ENCODE peak calls at places on chromosomes 4 and X, in seven cellular contexts. R, W, L, O, H, C and M are unnamed samples.

GRCh38 chr4:15303052-15303641 is 124.7 kb upstream of the C1QTNF7 start:
- DNase-seq in L (no peak), W (no peak), C (peak), R (peak), H (no peak), O (no peak), M (peak)

GRCh38 chr4:95847908-95848468 is 8.1 kb downstream of the PDHA2 start:
- DNase-seq in C (no peak), H (no peak), W (no peak), O (no peak), L (no peak), R (no peak), M (no peak)

GRCh38 chr4:114811564-114812360 is 213.2 kb downstream of the UGT8 start:
- DNase-seq in C (no peak), L (no peak), R (no peak), H (no peak), W (no peak), O (no peak), M (no peak)

GRCh38 chrX:72526534-72527508 is 45.8 kb downstream of the HDAC8 start:
- DNase-seq in C (peak), R (no peak), W (no peak), O (no peak), L (no peak), H (no peak), M (peak)

GRCh38 chrX:15877380-15877779 is 22.8 kb upstream of the AP1S2 start:
- DNase-seq in O (no peak), R (no peak), H (no peak), C (peak), W (no peak), L (no peak), M (peak)

GRCh38 chr4:112817933-112818921 is 181.3 kb downstream of the LARP7 start:
- DNase-seq in W (peak), L (no peak), H (peak), C (peak), O (peak), R (peak), M (peak)

GRCh38 chrX:334971-335757 is 16.6 kb upstream of the GTPBP6 start:
- DNase-seq in W (no peak), C (no peak), O (no peak), H (peak), L (no peak), R (no peak), M (no peak)

GRCh38 chr4:140163029-140163810 is 9.2 kb upstream of the MAML3 start:
- DNase-seq in H (no peak), L (no peak), R (no peak), W (no peak), C (peak), O (no peak), M (peak)

GRCh38 chr4:32884198-32884597 is 2164.0 kb downstream of the PCDH7 start:
- DNase-seq in W (no peak), R (no peak), H (no peak), O (no peak), L (no peak), C (no peak), M (peak)

GRCh38 chr4:105637409-105638258 is 70.9 kb downstream of the INTS12 start:
- DNase-seq in L (no peak), O (no peak), C (peak), H (peak), W (peak), R (no peak), M (peak)

DNA sequence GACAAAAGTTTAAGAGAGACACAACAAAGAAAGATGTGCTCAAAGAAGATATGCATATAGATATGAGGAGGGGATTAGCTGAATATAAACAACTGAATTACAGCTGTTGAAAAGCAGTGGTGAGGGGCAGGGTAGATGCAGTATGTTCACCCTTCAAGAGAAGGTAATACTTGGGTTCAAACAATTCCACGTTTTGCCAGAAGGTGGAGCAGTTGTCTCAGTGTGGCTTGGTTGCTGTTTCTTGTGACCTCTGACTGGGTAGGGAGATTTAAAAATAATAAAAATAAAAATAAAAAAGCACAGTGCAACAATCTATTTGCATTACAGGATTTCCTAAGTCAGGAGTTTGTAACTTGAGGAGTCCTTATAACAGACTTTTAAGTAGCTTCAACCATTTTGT is 23.3 kb downstream of the PHOX2B start:
- DNase-seq in R (no peak), H (no peak), C (no peak), L (no peak), W (no peak), O (no peak), M (no peak)
- TF ChIP-seq CTCF in R (peak), H (peak), C (no peak), L (peak), W (no peak), O (no peak), M (peak)

GRCh38 chr4:54945838-54946237 is 179.6 kb downstream of the KDR start:
- DNase-seq in O (no peak), L (no peak), H (no peak), R (no peak), C (no peak), W (peak), M (no peak)
- TF ChIP-seq CTCF in O (no peak), L (no peak), H (no peak), R (no peak), C (no peak), W (peak), M (no peak)

GRCh38 chr4:5965225-5965624 is 53.0 kb downstream of the C4orf50 start:
- DNase-seq in L (no peak), W (no peak), C (no peak), O (no peak), H (no peak), R (no peak), M (no peak)

GRCh38 chr4:5962416-5962815 is 55.8 kb downstream of the C4orf50 start:
- DNase-seq in O (no peak), H (peak), L (no peak), R (no peak), C (no peak), W (no peak), M (no peak)

GRCh38 chr4:5960197-5960880 is 57.9 kb downstream of the C4orf50 start:
- DNase-seq in W (no peak), C (no peak), L (no peak), H (no peak), R (no peak), O (no peak), M (no peak)

GRCh38 chr4:5964030-5964429 is 54.2 kb downstream of the C4orf50 start:
- DNase-seq in R (no peak), C (no peak), O (no peak), H (no peak), L (no peak), W (no peak), M (no peak)

DNA sequence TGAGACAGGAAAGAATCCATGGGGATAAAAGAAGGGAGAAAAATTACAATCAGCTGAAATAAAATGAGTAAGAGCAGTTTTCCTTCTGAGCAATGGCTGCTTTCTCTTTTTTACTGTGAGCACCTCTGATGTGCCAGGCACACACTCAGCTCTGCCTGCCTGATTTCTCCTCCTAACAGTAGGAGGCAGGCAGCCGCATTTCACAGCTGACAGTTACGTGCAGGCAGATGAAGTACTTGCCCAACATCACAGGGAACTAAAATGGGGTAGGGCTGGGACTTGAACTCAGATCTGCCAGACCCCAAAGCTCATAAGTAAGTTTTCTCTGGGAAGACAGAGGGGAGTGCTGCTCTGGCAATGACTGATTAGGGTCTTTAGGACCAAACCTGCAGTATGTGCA is 54.6 kb downstream of the C4orf50 start:
- DNase-seq in H (no peak), O (no peak), R (no peak), L (no peak), W (peak), C (no peak), M (no peak)
- TF ChIP-seq CTCF in H (no peak), O (no peak), R (no peak), L (no peak), W (no peak), C (no peak), M (no peak)

GRCh38 chrX:136339702-136340101 is 38.9 kb downstream of the ADGRG4 start:
- DNase-seq in W (no peak), O (no peak), L (no peak), C (no peak), H (no peak), R (no peak), M (no peak)

GRCh38 chrX:136336623-136337022 is 35.9 kb downstream of the ADGRG4 start:
- DNase-seq in O (no peak), W (no peak), L (no peak), H (no peak), C (no peak), R (no peak), M (peak)
- TF ChIP-seq CTCF in O (no peak), W (peak), L (peak), H (peak), C (peak), R (no peak), M (peak)

DNA sequence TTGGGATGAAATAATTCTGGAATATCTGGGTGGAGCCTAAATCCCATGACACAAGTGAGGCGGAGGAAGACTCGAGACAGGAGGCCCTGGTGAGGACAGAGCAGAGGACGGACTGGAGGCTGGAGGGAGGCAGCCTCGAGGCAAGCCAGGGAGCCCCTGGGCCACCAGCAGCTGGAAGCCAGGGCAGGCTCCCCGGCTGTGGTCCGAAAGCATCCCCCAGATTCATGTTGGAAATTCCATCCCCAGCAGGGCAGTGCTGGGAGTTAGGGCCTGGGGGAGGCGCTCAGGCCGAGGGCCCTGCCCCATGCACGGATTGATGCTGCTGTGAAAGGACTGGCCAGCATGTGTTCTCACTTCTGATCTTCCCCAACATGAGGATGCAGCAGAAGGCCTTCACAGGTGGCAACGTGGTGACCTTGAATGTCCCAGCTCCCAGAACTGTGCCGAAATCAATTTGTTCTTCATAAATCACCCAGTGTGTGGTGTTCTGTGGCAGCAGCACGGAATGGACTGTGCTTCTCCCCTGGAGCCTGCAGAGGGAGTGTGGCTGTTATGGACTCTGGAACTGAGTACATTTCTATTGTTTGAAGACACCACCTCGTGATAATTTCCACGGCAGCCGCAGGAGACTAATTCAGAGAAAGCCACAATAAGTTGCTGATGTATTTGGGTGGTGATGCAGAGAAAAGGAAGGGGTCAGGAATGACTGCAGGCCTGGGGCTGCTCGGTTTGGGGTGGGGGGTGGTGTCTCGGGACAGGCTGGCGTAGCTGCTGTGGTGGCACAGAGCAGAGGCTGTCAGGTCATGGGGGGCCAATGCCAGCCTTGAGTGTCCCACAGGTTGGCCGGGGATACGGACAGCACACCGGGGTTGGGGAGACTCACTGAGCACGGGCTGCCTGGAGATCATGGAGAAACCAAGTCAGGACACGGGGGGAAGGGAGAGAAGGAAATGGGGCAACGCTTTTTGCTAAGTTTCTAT is 56.9 kb downstream of the PCGF3 start:
- DNase-seq in R (no peak), W (no peak), O (no peak), L (no peak), H (peak), C (no peak), M (peak)
- TF ChIP-seq CTCF in R (no peak), W (peak), O (no peak), L (peak), H (peak), C (peak), M (peak)

DNA sequence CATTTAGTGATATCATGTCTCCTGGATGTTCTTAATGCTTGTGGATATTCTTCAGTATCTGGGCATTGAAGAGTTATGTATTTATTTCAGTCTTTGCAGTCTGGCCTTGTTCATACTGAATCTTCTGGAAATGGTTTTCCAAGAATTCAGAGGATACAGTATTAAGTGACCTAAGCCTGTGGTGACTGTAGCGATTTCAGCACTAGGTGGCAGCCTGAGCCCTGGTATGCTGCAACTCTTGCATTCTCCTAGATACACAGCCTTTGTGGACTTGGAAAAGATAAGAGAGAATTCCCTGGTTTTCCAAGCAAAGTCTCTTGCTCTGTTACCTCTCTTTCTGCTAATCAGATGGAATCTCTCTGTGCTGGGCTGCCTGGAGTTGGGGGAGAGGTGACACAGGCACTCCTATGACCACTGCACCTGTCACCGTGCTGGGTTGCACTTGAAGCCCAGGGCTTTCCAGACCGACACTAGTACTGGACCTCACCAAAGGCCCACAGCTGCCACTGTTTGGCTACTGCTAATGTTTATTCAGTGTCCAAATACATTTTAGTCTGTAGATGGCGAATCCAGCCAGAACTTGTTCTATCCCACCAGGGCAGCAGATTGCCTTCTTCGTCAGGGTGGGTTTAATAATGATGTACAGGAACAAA is 19.3 kb upstream of the SPIN2A start:
- DNase-seq in R (no peak), H (peak), W (peak), L (no peak), O (no peak), C (peak), M (peak)
- TF ChIP-seq CTCF in R (peak), H (no peak), W (peak), L (peak), O (no peak), C (peak), M (peak)

GRCh38 chr4:99117876-99118693 is 26.0 kb downstream of the ADH4 start:
- DNase-seq in C (peak), L (no peak), O (no peak), W (no peak), H (no peak), R (no peak), M (peak)
- TF ChIP-seq CTCF in C (peak), L (peak), O (no peak), W (peak), H (no peak), R (peak), M (peak)

GRCh38 chr4:144494280-144494679 is 151.7 kb upstream of the HHIP start:
- DNase-seq in L (no peak), O (no peak), W (no peak), R (no peak), H (no peak), C (no peak), M (no peak)
- TF ChIP-seq CTCF in L (no peak), O (no peak), W (no peak), R (no peak), H (no peak), C (no peak), M (no peak)

DNA sequence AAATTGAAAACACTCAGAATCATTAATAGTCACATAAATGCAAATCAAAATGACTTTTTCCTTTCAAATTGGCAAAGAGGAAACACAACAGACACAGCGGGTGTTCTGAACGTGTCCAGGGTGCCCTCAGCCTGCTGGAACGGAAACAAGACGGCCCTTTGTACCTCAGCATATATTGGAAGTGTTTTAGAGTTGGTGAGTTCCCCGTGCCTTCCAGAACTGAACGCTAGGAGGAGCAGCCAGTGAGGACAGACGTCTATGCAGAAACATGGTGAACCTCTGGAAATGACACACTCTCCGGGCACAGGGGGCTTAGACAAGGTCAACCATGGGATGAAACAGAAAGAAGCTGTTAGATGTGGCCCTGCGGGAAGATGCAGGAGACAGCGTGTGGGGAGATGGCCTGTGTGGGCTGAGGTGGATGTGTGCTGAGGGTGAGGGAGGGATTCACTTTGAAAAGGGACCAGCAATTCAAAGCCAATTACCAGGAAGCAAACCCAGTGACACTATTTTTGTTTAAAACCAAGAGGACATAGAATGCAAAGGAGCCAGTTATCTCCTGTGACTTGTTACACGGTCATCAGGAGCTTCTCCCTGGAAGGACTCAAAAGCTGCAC is 40.4 kb downstream of the RNF212 start:
- DNase-seq in L (no peak), C (peak), R (peak), O (no peak), H (peak), W (peak), M (peak)
- TF ChIP-seq CTCF in L (peak), C (peak), R (peak), O (peak), H (peak), W (peak), M (peak)

GRCh38 chr4:3074078-3074845 is at the start of the genes HTT and HTT-AS:
- DNase-seq in C (peak), R (peak), O (peak), H (peak), W (peak), L (peak), M (peak)

GRCh38 chr4:3074846-3075651 is 568 bp downstream of the HTT start:
- DNase-seq in O (peak), R (peak), C (peak), L (peak), W (peak), H (peak), M (peak)

GRCh38 chr4:3071811-3072210 is 2.5 kb downstream of the HTT-AS start:
- DNase-seq in R (no peak), C (peak), H (no peak), O (no peak), W (no peak), L (no peak), M (peak)

GRCh38 chr4:3075652-3075981 is 1.1 kb downstream of the HTT start:
- DNase-seq in R (no peak), L (no peak), W (no peak), H (no peak), C (no peak), O (no peak), M (no peak)

DNA sequence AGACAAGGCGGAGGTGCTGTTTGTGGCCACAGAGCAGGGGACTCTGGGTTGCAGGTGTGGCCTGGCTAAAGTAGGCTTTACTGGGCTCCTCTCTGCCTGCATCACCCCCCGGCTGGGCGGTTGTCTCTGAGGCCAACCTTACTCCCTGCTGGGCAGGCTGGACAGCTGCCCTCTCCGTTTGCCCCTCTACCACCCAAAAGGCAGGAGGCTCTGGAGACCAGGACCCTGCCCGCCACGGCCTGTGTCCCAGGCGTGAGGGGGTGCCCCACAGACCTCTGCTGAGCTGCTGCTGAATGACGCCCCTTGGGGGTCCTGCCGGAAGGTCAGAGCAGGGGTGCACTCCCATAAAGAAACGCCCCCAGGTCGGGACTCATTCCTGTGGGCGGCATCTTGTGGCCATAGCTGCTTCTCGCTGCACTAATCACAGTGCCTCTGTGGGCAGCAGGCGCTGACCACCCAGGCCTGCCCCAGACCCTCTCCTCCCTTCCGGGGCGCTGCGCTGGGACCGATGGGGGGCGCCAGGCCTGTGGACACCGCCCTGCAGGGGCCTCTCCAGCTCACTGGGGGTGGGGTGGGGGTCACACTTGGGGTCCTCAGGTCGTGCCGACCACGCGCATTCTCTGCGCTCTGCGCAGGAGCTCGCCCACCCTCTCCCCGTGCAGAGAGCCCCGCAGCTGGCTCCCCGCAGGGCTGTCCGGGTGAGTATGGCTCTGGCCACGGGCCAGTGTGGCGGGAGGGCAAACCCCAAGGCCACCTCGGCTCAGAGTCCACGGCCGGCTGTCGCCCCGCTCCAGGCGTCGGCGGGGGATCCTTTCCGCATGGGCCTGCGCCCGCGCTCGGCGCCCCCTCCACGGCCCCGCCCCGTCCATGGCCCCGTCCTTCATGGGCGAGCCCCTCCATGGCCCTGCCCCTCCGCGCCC is 920 bp downstream of the HTT-AS start:
- DNase-seq in L (no peak), H (no peak), C (no peak), R (no peak), O (no peak), W (peak), M (no peak)
- TF ChIP-seq CTCF in L (no peak), H (no peak), C (no peak), R (no peak), O (no peak), W (peak), M (no peak)